ENCODE peak calls at places on chromosomes 7 and 10, in eight cellular contexts. One of them, this sample, is unnamed.

GRCh38 chr10:113273877-113274829 is 278.7 kb upstream of the HABP2 start:
- DNase-seq in stimulated activated CD8-positive, alpha-beta memory T cell treated with anti-CD3 and anti-CD28 coated beads, Interleukin-15, amount 100 ng/mL, for 4 hours: no peak
- DNase-seq in GM12865: no peak
- DNase-seq in non-pigmented ciliary epithelial cell: no peak
- DNase-seq in amygdala: no peak
- DNase-seq in CD4-positive, alpha-beta memory T cell: no peak
- DNase-seq in epithelial cell of esophagus: no peak
- DNase-seq in cerebellar cortex: no peak
- DNase-seq in this sample: no peak

GRCh38 chr10:49844775-49845561 is 82.8 kb upstream of the OGDHL start:
- DNase-seq in GM12865: no peak
- DNase-seq in CD4-positive, alpha-beta memory T cell: no peak
- DNase-seq in cerebellar cortex: no peak
- DNase-seq in non-pigmented ciliary epithelial cell: no peak
- DNase-seq in amygdala: no peak
- DNase-seq in epithelial cell of esophagus: peak; percentile 59
- DNase-seq in stimulated activated CD8-positive, alpha-beta memory T cell treated with anti-CD3 and anti-CD28 coated beads, Interleukin-15, amount 100 ng/mL, for 4 hours: no peak
- DNase-seq in this sample: no peak

GRCh38 chr7:21300692-21301091 is 127.2 kb upstream of the SP4 start:
- DNase-seq in cerebellar cortex: no peak
- DNase-seq in non-pigmented ciliary epithelial cell: no peak
- DNase-seq in amygdala: no peak
- DNase-seq in stimulated activated CD8-positive, alpha-beta memory T cell treated with anti-CD3 and anti-CD28 coated beads, Interleukin-15, amount 100 ng/mL, for 4 hours: no peak
- DNase-seq in CD4-positive, alpha-beta memory T cell: peak; percentile 3
- DNase-seq in GM12865: peak; percentile 19
- DNase-seq in epithelial cell of esophagus: no peak
- DNase-seq in this sample: no peak

GRCh38 chr10:29271877-29272276 is 17.0 kb upstream of the LYZL1 start:
- DNase-seq in amygdala: no peak
- DNase-seq in cerebellar cortex: no peak
- DNase-seq in CD4-positive, alpha-beta memory T cell: no peak
- DNase-seq in stimulated activated CD8-positive, alpha-beta memory T cell treated with anti-CD3 and anti-CD28 coated beads, Interleukin-15, amount 100 ng/mL, for 4 hours: no peak
- DNase-seq in GM12865: no peak
- DNase-seq in non-pigmented ciliary epithelial cell: no peak
- DNase-seq in epithelial cell of esophagus: no peak
- DNase-seq in this sample: no peak

GRCh38 chr10:110471566-110472139 is 26.1 kb upstream of the DUSP5 start:
- DNase-seq in cerebellar cortex: no peak
- DNase-seq in epithelial cell of esophagus: peak; percentile 33
- DNase-seq in amygdala: no peak
- DNase-seq in GM12865: no peak
- DNase-seq in stimulated activated CD8-positive, alpha-beta memory T cell treated with anti-CD3 and anti-CD28 coated beads, Interleukin-15, amount 100 ng/mL, for 4 hours: no peak
- DNase-seq in CD4-positive, alpha-beta memory T cell: no peak
- DNase-seq in non-pigmented ciliary epithelial cell: peak; percentile 76
- DNase-seq in this sample: no peak

GRCh38 chr7:91351374-91351773 is 87.1 kb downstream of the FZD1 start:
- DNase-seq in stimulated activated CD8-positive, alpha-beta memory T cell treated with anti-CD3 and anti-CD28 coated beads, Interleukin-15, amount 100 ng/mL, for 4 hours: no peak
- DNase-seq in amygdala: no peak
- DNase-seq in epithelial cell of esophagus: peak; percentile 57
- DNase-seq in non-pigmented ciliary epithelial cell: peak; percentile 47
- DNase-seq in GM12865: no peak
- DNase-seq in cerebellar cortex: no peak
- DNase-seq in CD4-positive, alpha-beta memory T cell: no peak
- DNase-seq in this sample: no peak

GRCh38 chr7:84154991-84155781 is 39.4 kb downstream of the SEMA3A start:
- DNase-seq in CD4-positive, alpha-beta memory T cell: no peak
- DNase-seq in GM12865: no peak
- DNase-seq in cerebellar cortex: no peak
- DNase-seq in non-pigmented ciliary epithelial cell: no peak
- DNase-seq in amygdala: no peak
- DNase-seq in epithelial cell of esophagus: no peak
- DNase-seq in stimulated activated CD8-positive, alpha-beta memory T cell treated with anti-CD3 and anti-CD28 coated beads, Interleukin-15, amount 100 ng/mL, for 4 hours: no peak
- DNase-seq in this sample: no peak

GRCh38 chr7:46282155-46282554 is 361.1 kb upstream of the IGFBP3 start:
- DNase-seq in cerebellar cortex: no peak
- DNase-seq in epithelial cell of esophagus: no peak
- DNase-seq in stimulated activated CD8-positive, alpha-beta memory T cell treated with anti-CD3 and anti-CD28 coated beads, Interleukin-15, amount 100 ng/mL, for 4 hours: no peak
- DNase-seq in CD4-positive, alpha-beta memory T cell: no peak
- DNase-seq in amygdala: no peak
- DNase-seq in GM12865: peak; percentile 55
- DNase-seq in non-pigmented ciliary epithelial cell: no peak
- DNase-seq in this sample: no peak

GRCh38 chr7:112995091-112995824 is 91.4 kb downstream of the GPR85 start:
- DNase-seq in CD4-positive, alpha-beta memory T cell: no peak
- DNase-seq in amygdala: no peak
- DNase-seq in non-pigmented ciliary epithelial cell: no peak
- DNase-seq in GM12865: no peak
- DNase-seq in epithelial cell of esophagus: peak; percentile 55
- DNase-seq in cerebellar cortex: no peak
- DNase-seq in stimulated activated CD8-positive, alpha-beta memory T cell treated with anti-CD3 and anti-CD28 coated beads, Interleukin-15, amount 100 ng/mL, for 4 hours: no peak
- DNase-seq in this sample: no peak

GRCh38 chr7:154869436-154869835 is 133.5 kb downstream of the PAXIP1 start:
- DNase-seq in epithelial cell of esophagus: no peak
- DNase-seq in amygdala: no peak
- DNase-seq in cerebellar cortex: no peak
- DNase-seq in non-pigmented ciliary epithelial cell: no peak
- DNase-seq in GM12865: no peak
- DNase-seq in CD4-positive, alpha-beta memory T cell: no peak
- DNase-seq in stimulated activated CD8-positive, alpha-beta memory T cell treated with anti-CD3 and anti-CD28 coated beads, Interleukin-15, amount 100 ng/mL, for 4 hours: no peak
- DNase-seq in this sample: no peak

GRCh38 chr10:47121336-47121735 is 178.7 kb upstream of the GDF10 start:
- DNase-seq in GM12865: no peak
- DNase-seq in non-pigmented ciliary epithelial cell: no peak
- DNase-seq in cerebellar cortex: no peak
- DNase-seq in amygdala: no peak
- DNase-seq in stimulated activated CD8-positive, alpha-beta memory T cell treated with anti-CD3 and anti-CD28 coated beads, Interleukin-15, amount 100 ng/mL, for 4 hours: no peak
- DNase-seq in epithelial cell of esophagus: peak; percentile 17
- DNase-seq in CD4-positive, alpha-beta memory T cell: no peak
- DNase-seq in this sample: no peak

GRCh38 chr7:156842740-156843140 is 50.2 kb downstream of the LMBR1 start:
- DNase-seq in stimulated activated CD8-positive, alpha-beta memory T cell treated with anti-CD3 and anti-CD28 coated beads, Interleukin-15, amount 100 ng/mL, for 4 hours: no peak
- DNase-seq in CD4-positive, alpha-beta memory T cell: no peak
- DNase-seq in cerebellar cortex: no peak
- DNase-seq in amygdala: no peak
- DNase-seq in epithelial cell of esophagus: peak; percentile 29
- DNase-seq in GM12865: no peak
- DNase-seq in non-pigmented ciliary epithelial cell: no peak
- DNase-seq in this sample: no peak

GRCh38 chr10:96118604-96119450 is 11.3 kb upstream of the ZNF518A start:
- DNase-seq in epithelial cell of esophagus: no peak
- DNase-seq in cerebellar cortex: no peak
- DNase-seq in non-pigmented ciliary epithelial cell: no peak
- DNase-seq in GM12865: no peak
- DNase-seq in stimulated activated CD8-positive, alpha-beta memory T cell treated with anti-CD3 and anti-CD28 coated beads, Interleukin-15, amount 100 ng/mL, for 4 hours: no peak
- DNase-seq in amygdala: no peak
- DNase-seq in CD4-positive, alpha-beta memory T cell: no peak
- DNase-seq in this sample: peak; percentile 2

GRCh38 chr10:520402-520787 is 169.1 kb downstream of the DIP2C start:
- DNase-seq in epithelial cell of esophagus: peak; percentile 90
- DNase-seq in amygdala: no peak
- DNase-seq in cerebellar cortex: no peak
- DNase-seq in non-pigmented ciliary epithelial cell: no peak
- DNase-seq in CD4-positive, alpha-beta memory T cell: no peak
- DNase-seq in GM12865: no peak
- DNase-seq in stimulated activated CD8-positive, alpha-beta memory T cell treated with anti-CD3 and anti-CD28 coated beads, Interleukin-15, amount 100 ng/mL, for 4 hours: no peak
- DNase-seq in this sample: no peak

GRCh38 chr10:103763374-103764202 is 91.8 kb downstream of the SH3PXD2A start:
- DNase-seq in stimulated activated CD8-positive, alpha-beta memory T cell treated with anti-CD3 and anti-CD28 coated beads, Interleukin-15, amount 100 ng/mL, for 4 hours: no peak
- DNase-seq in amygdala: no peak
- DNase-seq in non-pigmented ciliary epithelial cell: no peak
- DNase-seq in cerebellar cortex: no peak
- DNase-seq in epithelial cell of esophagus: no peak
- DNase-seq in GM12865: peak; percentile 63
- DNase-seq in CD4-positive, alpha-beta memory T cell: no peak
- DNase-seq in this sample: no peak

GRCh38 chr7:118573065-118573464 is 348.6 kb downstream of the ANKRD7 start:
- DNase-seq in non-pigmented ciliary epithelial cell: no peak
- DNase-seq in stimulated activated CD8-positive, alpha-beta memory T cell treated with anti-CD3 and anti-CD28 coated beads, Interleukin-15, amount 100 ng/mL, for 4 hours: no peak
- DNase-seq in epithelial cell of esophagus: peak; percentile 1
- DNase-seq in GM12865: peak; percentile 11
- DNase-seq in amygdala: peak; percentile 6
- DNase-seq in cerebellar cortex: peak; percentile 99
- DNase-seq in CD4-positive, alpha-beta memory T cell: no peak
- DNase-seq in this sample: peak; percentile 44

GRCh38 chr10:73810735-73811465 is 498 bp downstream of the NDST2 start:
- DNase-seq in cerebellar cortex: no peak
- DNase-seq in non-pigmented ciliary epithelial cell: no peak
- DNase-seq in epithelial cell of esophagus: peak; percentile 35
- DNase-seq in GM12865: peak; percentile 69
- DNase-seq in stimulated activated CD8-positive, alpha-beta memory T cell treated with anti-CD3 and anti-CD28 coated beads, Interleukin-15, amount 100 ng/mL, for 4 hours: peak; percentile 33
- DNase-seq in CD4-positive, alpha-beta memory T cell: peak; percentile 69
- DNase-seq in amygdala: no peak
- DNase-seq in this sample: no peak

GRCh38 chr7:92179393-92179924 is 517 bp upstream of the LRRD1 start:
- DNase-seq in stimulated activated CD8-positive, alpha-beta memory T cell treated with anti-CD3 and anti-CD28 coated beads, Interleukin-15, amount 100 ng/mL, for 4 hours: no peak
- DNase-seq in non-pigmented ciliary epithelial cell: no peak
- DNase-seq in amygdala: peak; percentile 59
- DNase-seq in GM12865: no peak
- DNase-seq in epithelial cell of esophagus: no peak
- DNase-seq in cerebellar cortex: peak; percentile 53
- DNase-seq in CD4-positive, alpha-beta memory T cell: peak; percentile 5
- DNase-seq in this sample: no peak

GRCh38 chr10:51964630-51965029 is 265.2 kb upstream of the CSTF2T start:
- DNase-seq in CD4-positive, alpha-beta memory T cell: no peak
- DNase-seq in stimulated activated CD8-positive, alpha-beta memory T cell treated with anti-CD3 and anti-CD28 coated beads, Interleukin-15, amount 100 ng/mL, for 4 hours: no peak
- DNase-seq in GM12865: no peak
- DNase-seq in amygdala: no peak
- DNase-seq in epithelial cell of esophagus: no peak
- DNase-seq in cerebellar cortex: no peak
- DNase-seq in non-pigmented ciliary epithelial cell: no peak
- DNase-seq in this sample: no peak

GRCh38 chr10:71285180-71285545 is 33.9 kb upstream of the SLC29A3 start:
- DNase-seq in GM12865: peak; percentile 42
- DNase-seq in epithelial cell of esophagus: peak; percentile 36
- DNase-seq in amygdala: peak; percentile 34
- DNase-seq in CD4-positive, alpha-beta memory T cell: no peak
- DNase-seq in cerebellar cortex: peak; percentile 81
- DNase-seq in stimulated activated CD8-positive, alpha-beta memory T cell treated with anti-CD3 and anti-CD28 coated beads, Interleukin-15, amount 100 ng/mL, for 4 hours: no peak
- DNase-seq in non-pigmented ciliary epithelial cell: no peak
- DNase-seq in this sample: peak; percentile 82

GRCh38 chr10:75977146-75977545 is 545.7 kb downstream of the LRMDA start:
- DNase-seq in non-pigmented ciliary epithelial cell: no peak
- DNase-seq in epithelial cell of esophagus: no peak
- DNase-seq in stimulated activated CD8-positive, alpha-beta memory T cell treated with anti-CD3 and anti-CD28 coated beads, Interleukin-15, amount 100 ng/mL, for 4 hours: no peak
- DNase-seq in CD4-positive, alpha-beta memory T cell: no peak
- DNase-seq in GM12865: no peak
- DNase-seq in amygdala: no peak
- DNase-seq in cerebellar cortex: no peak
- DNase-seq in this sample: no peak

This sample was measured in retina.